ENCODE peak calls at places on chromosome 14, in six cellular contexts. D, U, X, T, V and Z are unnamed samples.

GRCh38 chr14:51962678-51963077 is 26.7 kb upstream of the RTRAF start:
- DNase-seq in X (no peak), V (no peak), D (no peak), U (no peak), T (no peak), Z (no peak)

GRCh38 chr14:50260511-50260910 is 29.1 kb upstream of the SOS2 start:
- DNase-seq in D (peak; percentile 6), X (no peak), V (peak; percentile 24), U (peak; percentile 22), T (no peak), Z (peak; percentile 1)

GRCh38 chr14:96502621-96503251 is 554 bp downstream of the PAPOLA start:
- DNase-seq in X (no peak), V (peak; percentile 8), T (no peak), U (peak; percentile 31), D (peak; percentile 67), Z (peak; percentile 62)

GRCh38 chr14:105092912-105093425 is 27.7 kb upstream of the GPR132 start:
- DNase-seq in X (peak; percentile 49), D (no peak), T (no peak), U (no peak), V (no peak), Z (peak; percentile 53)

GRCh38 chr14:49594347-49595089 is 4.2 kb upstream of the LRR1 start:
- DNase-seq in V (no peak), T (no peak), D (no peak), U (peak; percentile 72), X (no peak), Z (peak; percentile 63)

GRCh38 chr14:58395815-58396626 is at the start of gene TOMM20L:
- DNase-seq in V (peak; percentile 62), X (peak; percentile 39), T (peak; percentile 57), D (peak; percentile 50), U (peak; percentile 61), Z (peak; percentile 22)

GRCh38 chr14:61388173-61388975 is 67.0 kb downstream of the PRKCH start:
- DNase-seq in X (no peak), T (no peak), V (no peak), D (no peak), U (peak; percentile 29), Z (peak; percentile 14)

GRCh38 chr14:23101213-23101970 is 3.4 kb downstream of the CIROP start:
- DNase-seq in T (no peak), D (no peak), X (no peak), V (no peak), U (no peak), Z (no peak)

GRCh38 chr14:23727566-23728335 is 91.6 kb downstream of the DHRS2 start:
- DNase-seq in T (no peak), U (peak; percentile 32), D (peak; percentile 48), V (peak; percentile 12), X (no peak), Z (peak; percentile 25)

GRCh38 chr14:56482306-56482705 is 97.3 kb upstream of the TMEM260 start:
- DNase-seq in T (peak; percentile 32), D (peak; percentile 51), U (no peak), X (no peak), V (no peak), Z (no peak)

GRCh38 chr14:81401420-81402122 is 1.4 kb upstream of the STON2 start:
- DNase-seq in D (no peak), U (peak; percentile 91), X (no peak), V (peak; percentile 76), T (no peak), Z (no peak)

GRCh38 chr14:47149326-47149725 is 497.7 kb upstream of the RPL10L start:
- DNase-seq in D (no peak), T (no peak), X (no peak), U (no peak), V (no peak), Z (no peak)

GRCh38 chr14:72948481-72949138 is 22.3 kb downstream of the DCAF4 start:
- DNase-seq in U (peak; percentile 29), D (peak; percentile 23), V (peak; percentile 24), X (peak; percentile 29), T (peak; percentile 33), Z (peak; percentile 5)

GRCh38 chr14:105065280-105066228 is at the start of gene GPR132:
- DNase-seq in T (no peak), U (no peak), X (peak; percentile 72), D (no peak), V (peak; percentile 84), Z (peak; percentile 86)

GRCh38 chr14:99127651-99128167 is 144.3 kb downstream of the BCL11B start:
- DNase-seq in X (no peak), D (no peak), V (no peak), U (no peak), T (no peak), Z (no peak)

GRCh38 chr14:66117600-66117999 is 368.6 kb upstream of the CCDC196 start:
- DNase-seq in D (no peak), T (no peak), X (no peak), U (peak; percentile 10), V (no peak), Z (no peak)

GRCh38 chr14:78341827-78342389 is 171.7 kb downstream of the NRXN3 start:
- DNase-seq in T (no peak), X (no peak), D (peak; percentile 59), U (no peak), V (no peak), Z (no peak)

GRCh38 chr14:99273025-99273723 is 1.2 kb upstream of the BCL11B start:
- DNase-seq in D (peak; percentile 84), U (no peak), T (peak; percentile 61), X (peak; percentile 46), V (no peak), Z (no peak)

GRCh38 chr14:71133296-71133695 is 226.0 kb downstream of the PCNX1 start:
- DNase-seq in V (no peak), U (no peak), T (no peak), X (no peak), D (no peak), Z (no peak)

GRCh38 chr14:55336161-55336560 is 64.9 kb downstream of the FBXO34 start:
- DNase-seq in V (no peak), X (no peak), U (peak; percentile 74), D (no peak), T (no peak), Z (no peak)

GRCh38 chr14:50670196-50670875 is 2.2 kb upstream of the SAV1 start:
- DNase-seq in V (no peak), X (no peak), U (no peak), T (no peak), D (no peak), Z (no peak)

GRCh38 chr14:38578278-38578681 is 322.4 kb upstream of the CLEC14A start:
- DNase-seq in U (no peak), X (no peak), D (no peak), T (no peak), V (no peak), Z (no peak)

GRCh38 chr14:74425525-74426201 is 347 bp downstream of the SYNDIG1L start:
- DNase-seq in V (peak; percentile 26), D (no peak), U (no peak), T (no peak), X (no peak), Z (peak; percentile 5)

GRCh38 chr14:58082491-58083098 is 69.4 kb downstream of the ARMH4 start:
- DNase-seq in V (no peak), X (no peak), U (peak; percentile 89), D (no peak), T (no peak), Z (no peak)

GRCh38 chr14:72089625-72090024 is 157.4 kb downstream of the RGS6 start:
- DNase-seq in U (no peak), D (no peak), X (no peak), V (no peak), T (no peak), Z (no peak)

GRCh38 chr14:97401714-97402113 is 604.5 kb downstream of the VRK1 start:
- DNase-seq in X (no peak), V (no peak), U (no peak), T (no peak), D (no peak), Z (no peak)

GRCh38 chr14:68784995-68785816 is 7.7 kb downstream of the ZFP36L1 start:
- DNase-seq in U (peak; percentile 54), D (no peak), T (no peak), V (no peak), X (no peak), Z (no peak)

GRCh38 chr14:81273521-81273920 is 52.8 kb upstream of the GTF2A1 start:
- DNase-seq in X (no peak), U (no peak), T (no peak), D (no peak), V (no peak), Z (no peak)

GRCh38 chr14:91357731-91358319 is 59.8 kb downstream of the CCDC88C start:
- DNase-seq in D (no peak), U (no peak), V (no peak), X (no peak), T (no peak), Z (no peak)

GRCh38 chr14:89276424-89276975 is 140.5 kb downstream of the FOXN3 start:
- DNase-seq in T (no peak), U (no peak), X (no peak), D (no peak), V (no peak), Z (peak; percentile 1)

GRCh38 chr14:35155962-35156361 is 33.6 kb downstream of the PRORP start:
- DNase-seq in V (no peak), U (peak; percentile 31), X (no peak), D (no peak), T (no peak), Z (no peak)

GRCh38 chr14:72049462-72049861 is 117.2 kb downstream of the RGS6 start:
- DNase-seq in T (no peak), D (no peak), U (peak; percentile 2), X (no peak), V (no peak), Z (no peak)

GRCh38 chr14:37623552-37623951 is 28.1 kb downstream of the TTC6 start:
- DNase-seq in V (no peak), T (no peak), X (no peak), U (peak; percentile 26), D (peak; percentile 26), Z (no peak)

GRCh38 chr14:99009875-99010274 is 262.1 kb downstream of the BCL11B start:
- DNase-seq in V (no peak), D (no peak), T (no peak), X (no peak), U (no peak), Z (no peak)

GRCh38 chr14:43786066-43786762 is 720.9 kb downstream of the FSCB start:
- DNase-seq in X (no peak), T (no peak), U (no peak), V (no peak), D (no peak), Z (no peak)

GRCh38 chr14:105095236-105095805 is 30.1 kb upstream of the GPR132 start:
- DNase-seq in D (no peak), T (no peak), V (no peak), X (no peak), U (no peak), Z (no peak)

GRCh38 chr14:78581222-78581621 is 411.0 kb downstream of the NRXN3 start:
- DNase-seq in V (no peak), T (no peak), X (no peak), U (no peak), D (no peak), Z (no peak)